ENCODE peak calls at places on chromosomes 5 and 9, in ten cellular contexts. W is naive B cell; O is effector memory CD4-positive, alpha-beta T cell; K is C1 segment of cervical spinal cord; Z is WERI-Rb-1; E is H7; J is SJSA1; Y is keratinocyte; P is activated effector memory CD4-positive, alpha-beta T cell treated with Interleukin-2 at 50 U/mL for 16 hours; M is KBM-7. R is an unnamed sample.

GRCh38 chr9:129406278-129407225 is 214.3 kb downstream of the C9orf50 start:
- DNase-seq in W (no peak), O (no peak), K (no peak), Z (no peak), E (peak; percentile 73), J (no peak), Y (no peak), P (no peak), M (peak; percentile 92), R (peak; percentile 86)

GRCh38 chr9:35664531-35665470 is at the start of gene ARHGEF39:
- DNase-seq in W (peak; percentile 43), O (peak; percentile 55), K (peak; percentile 40), Z (peak; percentile 89), E (peak; percentile 99), J (peak; percentile 76), Y (no peak), P (peak; percentile 61), M (peak; percentile 88), R (peak; percentile 88)

GRCh38 chr5:126450388-126450787 is 27.2 kb downstream of the GRAMD2B start:
- DNase-seq in W (no peak), O (peak; percentile 8), K (no peak), Z (no peak), E (no peak), J (no peak), Y (no peak), P (no peak), M (no peak), R (no peak)

GRCh38 chr5:68214472-68215207 is 916 bp upstream of the PIK3R1 start:
- DNase-seq in W (no peak), O (no peak), K (no peak), Z (no peak), E (peak; percentile 80), J (no peak), Y (no peak), P (no peak), M (peak; percentile 32), R (peak; percentile 82)

GRCh38 chr5:14675309-14675708 is 10.8 kb downstream of the OTULIN start:
- DNase-seq in W (no peak), O (no peak), K (no peak), Z (no peak), E (no peak), J (no peak), Y (no peak), P (no peak), M (no peak), R (no peak)

GRCh38 chr5:14669975-14670374 is 5.5 kb downstream of the OTULIN start:
- DNase-seq in W (no peak), O (no peak), K (no peak), Z (no peak), E (no peak), J (no peak), Y (peak; percentile 28), P (no peak), M (no peak), R (no peak)

GRCh38 chr5:36877667-36878420 is 1.3 kb downstream of the NIPBL start:
- DNase-seq in W (peak; percentile 25), O (no peak), K (no peak), Z (no peak), E (peak; percentile 22), J (no peak), Y (no peak), P (no peak), M (peak; percentile 47), R (no peak)

GRCh38 chr9:4299006-4299795 is 667 bp downstream of the GLIS3 start:
- DNase-seq in W (no peak), O (no peak), K (no peak), Z (peak; percentile 8), E (peak; percentile 78), J (peak; percentile 33), Y (no peak), P (no peak), M (peak; percentile 35), R (peak; percentile 37)

GRCh38 chr9:4365055-4365454 is 65.2 kb upstream of the GLIS3 start:
- DNase-seq in W (no peak), O (no peak), K (no peak), Z (no peak), E (no peak), J (no peak), Y (no peak), P (no peak), M (no peak), R (no peak)

GRCh38 chr5:1527533-1528205 is 3.9 kb upstream of the LPCAT1 start:
- DNase-seq in W (no peak), O (no peak), K (no peak), Z (no peak), E (peak; percentile 47), J (peak; percentile 23), Y (no peak), P (no peak), M (no peak), R (no peak)

GRCh38 chr5:4027335-4027734 is 431.7 kb downstream of the IRX1 start:
- DNase-seq in W (no peak), O (no peak), K (no peak), Z (no peak), E (no peak), J (no peak), Y (no peak), P (no peak), M (no peak), R (no peak)

GRCh38 chr9:14488421-14489190 is 174.7 kb upstream of the NFIB start:
- DNase-seq in W (no peak), O (no peak), K (no peak), Z (no peak), E (no peak), J (no peak), Y (no peak), P (no peak), M (no peak), R (no peak)

GRCh38 chr5:143682788-143683419 is 129.1 kb upstream of the HMHB1 start:
- DNase-seq in W (no peak), O (no peak), K (no peak), Z (no peak), E (no peak), J (no peak), Y (no peak), P (no peak), M (no peak), R (no peak)

GRCh38 chr9:10479172-10479571 is 133.6 kb downstream of the PTPRD start:
- DNase-seq in W (no peak), O (no peak), K (no peak), Z (no peak), E (peak; percentile 7), J (no peak), Y (no peak), P (no peak), M (peak; percentile 10), R (no peak)

GRCh38 chr5:10934789-10935355 is 173.8 kb upstream of the DAP start:
- DNase-seq in W (no peak), O (no peak), K (no peak), Z (no peak), E (no peak), J (no peak), Y (no peak), P (no peak), M (no peak), R (no peak)

GRCh38 chr5:33337621-33337960 is 103.2 kb upstream of the TARS1 start:
- DNase-seq in W (no peak), O (no peak), K (no peak), Z (no peak), E (no peak), J (no peak), Y (no peak), P (no peak), M (no peak), R (peak; percentile 10)

GRCh38 chr5:71482132-71482531 is 26.7 kb downstream of the BDP1 start:
- DNase-seq in W (no peak), O (no peak), K (no peak), Z (no peak), E (no peak), J (no peak), Y (no peak), P (no peak), M (no peak), R (peak; percentile 36)

GRCh38 chr5:165227515-165227914 is 1722.1 kb downstream of the MAT2B start:
- DNase-seq in W (no peak), O (no peak), K (no peak), Z (peak; percentile 28), E (no peak), J (no peak), Y (no peak), P (no peak), M (no peak), R (no peak)

GRCh38 chr9:33225319-33226152 is 14.4 kb upstream of the SPINK4 start:
- DNase-seq in W (peak; percentile 63), O (peak; percentile 34), K (no peak), Z (peak; percentile 43), E (no peak), J (no peak), Y (no peak), P (peak; percentile 35), M (peak; percentile 83), R (peak; percentile 77)

GRCh38 chr5:180969406-180969805 is 19.2 kb upstream of the BTNL3 start:
- DNase-seq in W (no peak), O (no peak), K (no peak), Z (no peak), E (no peak), J (no peak), Y (no peak), P (no peak), M (no peak), R (no peak)

GRCh38 chr5:176948458-176948857 is 49.3 kb upstream of the HK3 start:
- DNase-seq in W (no peak), O (no peak), K (no peak), Z (no peak), E (no peak), J (no peak), Y (no peak), P (no peak), M (no peak), R (no peak)

GRCh38 chr5:151592855-151593408 is 1.8 kb upstream of the FAT2 start:
- DNase-seq in W (no peak), O (no peak), K (no peak), Z (no peak), E (no peak), J (no peak), Y (no peak), P (no peak), M (no peak), R (no peak)

GRCh38 chr5:124544366-124545055 is 201.9 kb downstream of the ZNF608 start:
- DNase-seq in W (no peak), O (no peak), K (no peak), Z (no peak), E (no peak), J (no peak), Y (no peak), P (no peak), M (no peak), R (no peak)

GRCh38 chr5:109689740-109690455 is at the start of gene MAN2A1:
- DNase-seq in W (peak; percentile 83), O (peak; percentile 70), K (peak; percentile 76), Z (peak; percentile 66), E (peak; percentile 85), J (peak; percentile 86), Y (no peak), P (peak; percentile 73), M (peak; percentile 77), R (peak; percentile 87)

GRCh38 chr5:139633295-139634027 is 14.7 kb upstream of the CXXC5 start:
- DNase-seq in W (peak; percentile 71), O (peak; percentile 29), K (peak; percentile 36), Z (peak; percentile 71), E (peak; percentile 77), J (peak; percentile 80), Y (no peak), P (peak; percentile 40), M (peak; percentile 87), R (peak; percentile 62)